ENCODE peak calls at places on chromosomes 13 and 19, in four cellular contexts. Z is ELR, W is mesenchymal stem cell, A is stromal cell of bone marrow. M is an unnamed sample.

GRCh38 chr19:18847516-18848463 is 16.0 kb downstream of the UPF1 start:
- DNase-seq in A (peak), Z (peak), W (no peak), M (peak)

GRCh38 chr19:5036733-5037681 is 68.1 kb downstream of the KDM4B start:
- DNase-seq in W (no peak), Z (peak), A (peak), M (no peak)

GRCh38 chr13:114161644-114162532 is 17.2 kb upstream of the CFAP97D2 start:
- DNase-seq in W (no peak), Z (peak), A (no peak), M (no peak)

GRCh38 chr13:51793570-51794273 is 10.2 kb downstream of the DHRS12 start:
- DNase-seq in Z (peak), A (peak), W (peak), M (no peak)

GRCh38 chr13:113320226-113320875 is 23.3 kb downstream of the LAMP1 start:
- DNase-seq in Z (no peak), W (no peak), A (no peak), M (no peak)

GRCh38 chr19:38035515-38036495 is 128.8 kb downstream of the SIPA1L3 start:
- DNase-seq in Z (peak), W (peak), A (no peak), M (no peak)

GRCh38 chr13:109804654-109805053 is 18.3 kb upstream of the IRS2 start:
- DNase-seq in W (no peak), A (no peak), Z (no peak), M (no peak)

GRCh38 chr13:108322206-108322824 is 52.8 kb downstream of the TNFSF13B start:
- DNase-seq in W (peak), A (peak), Z (peak), M (peak)

GRCh38 chr19:2394669-2395292 is 32.6 kb downstream of the TIMM13 start:
- DNase-seq in A (no peak), W (no peak), Z (no peak), M (no peak)

GRCh38 chr13:49213997-49214916 is 5.9 kb upstream of the MLNR start:
- DNase-seq in A (no peak), Z (no peak), W (no peak), M (no peak)

GRCh38 chr13:59320021-59320420 is 843.7 kb downstream of the DIAPH3 start:
- DNase-seq in Z (no peak), W (no peak), A (no peak), M (no peak)

GRCh38 chr13:23450340-23451046 is 17.0 kb upstream of the SACS start:
- DNase-seq in Z (no peak), W (no peak), A (no peak), M (no peak)

GRCh38 chr13:98798849-98799645 is 46.6 kb upstream of the SLC15A1 start:
- DNase-seq in A (peak), W (no peak), Z (peak), M (peak)

GRCh38 chr13:32537580-32538233 is 888 bp downstream of the N4BP2L2 start:
- DNase-seq in W (no peak), Z (peak), A (no peak), M (no peak)

GRCh38 chr13:88417801-88418200 is 746.6 kb downstream of the SLITRK5 start:
- DNase-seq in A (no peak), Z (no peak), W (no peak), M (no peak)

GRCh38 chr19:7515471-7516226 is at the start of gene ZNF358:
- DNase-seq in A (no peak), Z (peak), W (peak), M (no peak)

M was measured in fibroblast of the conjunctiva.